ENCODE peak calls at places on chromosome 19, in eight cellular contexts. S is cerebellum; A is cardiac fibroblast; R is choroid plexus epithelial cell; Y is CD8-positive, alpha-beta T cell; U is dermis blood vessel endothelial cell; L is T-helper 2 cell; K is T follicular helper cell. Z is an unnamed sample.

GRCh38 chr19:14814982-14815381 is 20.0 kb downstream of the OR7A5 start:
- DNase-seq in S (no peak), A (no peak), R (no peak), Y (no peak), U (no peak), L (no peak), K (no peak), Z (no peak)

GRCh38 chr19:35260694-35261304 is 8.0 kb upstream of the USF2 start:
- DNase-seq in S (no peak), A (no peak), R (no peak), Y (no peak), U (no peak), L (no peak), K (no peak), Z (peak)

GRCh38 chr19:12293771-12294307 is 844 bp downstream of the ZNF44 start:
- DNase-seq in S (peak), A (peak), R (peak), Y (peak), U (peak), L (peak), K (peak), Z (peak)

GRCh38 chr19:42412661-42413076 is 14.5 kb downstream of the LIPE start:
- DNase-seq in S (no peak), A (no peak), R (no peak), Y (no peak), U (no peak), L (no peak), K (no peak), Z (no peak)

GRCh38 chr19:33740811-33741396 is 55.8 kb upstream of the KCTD15 start:
- DNase-seq in S (no peak), A (peak), R (peak), Y (no peak), U (peak), L (no peak), K (no peak), Z (no peak)

GRCh38 chr19:16330368-16330801 is 5.8 kb downstream of the KLF2 start:
- DNase-seq in S (no peak), A (peak), R (peak), Y (peak), U (peak), L (peak), K (peak), Z (peak)

GRCh38 chr19:58511353-58512208 is at the start of gene SLC27A5:
- DNase-seq in S (no peak), A (no peak), R (no peak), Y (no peak), U (no peak), L (no peak), K (no peak), Z (no peak)

GRCh38 chr19:45322311-45322710 is 364 bp downstream of the CKM start:
- DNase-seq in S (no peak), A (no peak), R (no peak), Y (no peak), U (no peak), L (no peak), K (no peak), Z (no peak)

GRCh38 chr19:10748924-10749434 is 31.1 kb downstream of the DNM2 start:
- DNase-seq in S (peak), A (peak), R (peak), Y (no peak), U (peak), L (no peak), K (no peak), Z (no peak)

GRCh38 chr19:50518091-50519005 is 4.6 kb upstream of the ASPDH start:
- DNase-seq in S (no peak), A (no peak), R (no peak), Y (no peak), U (no peak), L (no peak), K (no peak), Z (no peak)

GRCh38 chr19:2063824-2064223 is 12.8 kb upstream of the MKNK2 start:
- DNase-seq in S (no peak), A (no peak), R (no peak), Y (no peak), U (no peak), L (no peak), K (no peak), Z (no peak)

GRCh38 chr19:33219261-33219812 is 6.3 kb downstream of the SLC7A10 start:
- DNase-seq in S (no peak), A (peak), R (peak), Y (no peak), U (no peak), L (no peak), K (no peak), Z (no peak)

GRCh38 chr19:633068-633785 is at the start of gene POLRMT:
- DNase-seq in S (peak), A (peak), R (peak), Y (peak), U (peak), L (peak), K (peak), Z (peak)

GRCh38 chr19:6415592-6416190 is 8.9 kb downstream of the KHSRP start:
- DNase-seq in S (no peak), A (no peak), R (no peak), Y (no peak), U (no peak), L (no peak), K (no peak), Z (no peak)

GRCh38 chr19:48815870-48816501 is 5.2 kb upstream of the BCAT2 start:
- DNase-seq in S (no peak), A (peak), R (peak), Y (no peak), U (peak), L (no peak), K (no peak), Z (no peak)

GRCh38 chr19:16889429-16889882 is 657 bp downstream of the F2RL3 start:
- DNase-seq in S (peak), A (no peak), R (no peak), Y (no peak), U (no peak), L (no peak), K (no peak), Z (no peak)

GRCh38 chr19:1975081-1975480 is 34.1 kb downstream of the CSNK1G2 start:
- DNase-seq in S (no peak), A (no peak), R (no peak), Y (no peak), U (no peak), L (no peak), K (no peak), Z (no peak)

GRCh38 chr19:29768166-29768565 is 43.6 kb upstream of the CCNE1 start:
- DNase-seq in S (no peak), A (no peak), R (no peak), Y (no peak), U (no peak), L (no peak), K (no peak), Z (no peak)

GRCh38 chr19:13207237-13208130 is 57.3 kb downstream of the IER2 start:
- DNase-seq in S (no peak), A (peak), R (no peak), Y (no peak), U (peak), L (no peak), K (no peak), Z (no peak)

GRCh38 chr19:50203281-50204080 is at the start of gene MYH14:
- DNase-seq in S (peak), A (peak), R (no peak), Y (no peak), U (peak), L (no peak), K (no peak), Z (no peak)

GRCh38 chr19:13748169-13748884 is 16.0 kb upstream of the MRI1 start:
- DNase-seq in S (no peak), A (peak), R (peak), Y (no peak), U (peak), L (no peak), K (no peak), Z (no peak)

GRCh38 chr19:5949792-5950305 is 28.1 kb downstream of the RANBP3 start:
- DNase-seq in S (no peak), A (no peak), R (no peak), Y (no peak), U (no peak), L (no peak), K (peak), Z (no peak)